ENCODE peak calls at places on chromosome 9, in ten cellular contexts. W is MM.1S; E is left ventricle myocardium inferior; M is tibial artery; N is upper lobe of right lung; T is mucosa of descending colon; H is neuronal stem cell; X is effector memory CD4-positive, alpha-beta T cell; B is H9; Q is neural progenitor cell. Z is an unnamed sample. For H3K4me1, the result is how much of the 10 kb centered on the place peaks cover.

GRCh38 chr9:16625831-16626230 is 244.6 kb downstream of the BNC2 start:
- DNase-seq in X (no peak), N (no peak), M (no peak), W (no peak), Q (no peak), H (no peak), E (no peak), B (no peak), T (no peak), Z (no peak)

GRCh38 chr9:133226219-133227171 is 17.4 kb upstream of the OBP2B start:
- DNase-seq in X (no peak), B (peak), N (no peak), H (no peak), M (peak), E (no peak), Q (no peak), W (no peak), T (no peak), Z (no peak)

GRCh38 chr9:136529516-136530471 is 16.1 kb downstream of the NOTCH1 start:
- DNase-seq in E (no peak), Q (peak), T (peak), H (no peak), N (no peak), W (no peak), X (no peak), B (no peak), M (no peak), Z (no peak)

GRCh38 chr9:126389958-126390357 is 63.3 kb downstream of the MVB12B start:
- DNase-seq in B (no peak), N (no peak), X (no peak), Q (no peak), W (no peak), E (no peak), H (no peak), M (no peak), T (no peak), Z (peak)

GRCh38 chr9:6852243-6852963 is 94.6 kb downstream of the KDM4C start:
- DNase-seq in W (no peak), N (no peak), T (no peak), M (no peak), H (no peak), B (no peak), X (no peak), E (no peak), Q (no peak), Z (no peak)

GRCh38 chr9:109289186-109289585 is 31.7 kb downstream of the EPB41L4B start:
- DNase-seq in W (no peak), T (no peak), X (no peak), B (no peak), M (no peak), H (no peak), N (no peak), E (no peak), Q (no peak), Z (no peak)

GRCh38 chr9:72579880-72580570 is 58.6 kb downstream of the TMC1 start:
- DNase-seq in X (no peak), N (no peak), Q (no peak), T (no peak), M (no peak), B (no peak), W (no peak), H (no peak), E (no peak), Z (no peak)

GRCh38 chr9:23824241-23825142 is 1.5 kb downstream of the ELAVL2 start:
- DNase-seq in Q (peak), B (peak), H (no peak), X (no peak), W (no peak), T (peak), N (peak), M (no peak), E (no peak), Z (no peak)

GRCh38 chr9:105425817-105426433 is 21.9 kb upstream of the FSD1L start:
- DNase-seq in Q (no peak), E (no peak), W (peak), B (no peak), X (no peak), M (no peak), H (no peak), N (no peak), T (no peak), Z (no peak)

GRCh38 chr9:28379082-28379481 is 805.8 kb upstream of the C9orf72 start:
- DNase-seq in M (no peak), H (no peak), W (peak), B (no peak), T (no peak), E (no peak), Q (no peak), N (no peak), X (no peak), Z (no peak)

GRCh38 chr9:86407022-86407421 is 52.8 kb upstream of the TUT7 start:
- DNase-seq in M (no peak), E (no peak), T (no peak), W (peak), H (no peak), B (peak), N (no peak), Q (no peak), X (no peak), Z (no peak)

GRCh38 chr9:91048739-91049138 is 247.1 kb downstream of the SYK start:
- DNase-seq in M (no peak), Q (no peak), E (no peak), W (no peak), N (no peak), T (no peak), B (no peak), X (no peak), H (no peak), Z (no peak)

GRCh38 chr9:113298311-113298710 is 4.9 kb downstream of the RNF183 start:
- DNase-seq in T (no peak), W (no peak), E (no peak), N (no peak), B (no peak), M (no peak), X (no peak), H (no peak), Q (no peak), Z (no peak)

GRCh38 chr9:129835128-129835859 is at the start of the genes C9orf78 and USP20:
- DNase-seq in W (peak), X (peak), H (peak), M (peak), N (peak), Q (peak), B (peak), T (peak), E (peak), Z (peak)

GRCh38 chr9:34375901-34376595 is 650 bp downstream of the MYORG start:
- DNase-seq in W (peak), N (peak), E (peak), M (no peak), X (peak), Q (peak), H (peak), B (peak), T (peak), Z (peak)

GRCh38 chr9:126684345-126684744 is 70.6 kb downstream of the LMX1B start:
- DNase-seq in M (no peak), N (no peak), Q (no peak), E (peak), B (no peak), T (no peak), H (no peak), X (no peak), W (no peak), Z (no peak)

GRCh38 chr9:114243240-114243639 is 79.7 kb upstream of the ORM1 start:
- DNase-seq in W (no peak), X (no peak), H (no peak), M (no peak), E (no peak), Q (no peak), T (no peak), N (no peak), B (no peak), Z (no peak)

GRCh38 chr9:34971146-34971811 is 13.2 kb downstream of the PHF24 start:
- DNase-seq in H (no peak), N (no peak), E (no peak), Q (no peak), M (no peak), T (no peak), X (no peak), W (no peak), B (no peak), Z (no peak)

GRCh38 chr9:69066955-69067354 is 31.4 kb downstream of the FXN start:
- DNase-seq in N (peak), B (peak), E (no peak), M (no peak), T (no peak), X (no peak), H (no peak), W (no peak), Q (no peak), Z (no peak)

GRCh38 chr9:16869961-16870605 is 387 bp downstream of the BNC2 start:
- DNase-seq in W (no peak), H (no peak), E (no peak), M (peak), B (peak), N (peak), X (no peak), T (peak), Q (peak), Z (no peak)

GRCh38 chr9:89888677-89889076 is 283.9 kb downstream of the GADD45G start:
- DNase-seq in T (no peak), Q (no peak), M (no peak), B (no peak), X (no peak), E (no peak), W (no peak), H (no peak), N (peak), Z (no peak)

GRCh38 chr9:88501086-88501485 is 33.9 kb upstream of the NXNL2 start:
- DNase-seq in X (no peak), T (no peak), Q (no peak), M (peak), B (no peak), E (no peak), W (no peak), N (peak), H (no peak), Z (no peak)

GRCh38 chr9:106757539-106757938 is 105.4 kb upstream of the ZNF462 start:
- DNase-seq in Q (no peak), B (peak), E (no peak), N (no peak), M (no peak), T (no peak), W (no peak), X (no peak), H (no peak), Z (no peak)

GRCh38 chr9:16873131-16873787 is 2.8 kb upstream of the BNC2 start:
- DNase-seq in W (no peak), M (no peak), E (no peak), N (no peak), T (no peak), X (no peak), B (no peak), H (no peak), Q (no peak), Z (no peak)

GRCh38 chr9:136189394-136190236 is 15.3 kb downstream of the LHX3 start:
- DNase-seq in E (no peak), W (no peak), M (no peak), H (no peak), X (no peak), T (no peak), B (no peak), Q (peak), N (no peak), Z (no peak)

GRCh38 chr9:121354770-121355169 is 15.3 kb downstream of the STOM start:
- DNase-seq in X (no peak), E (no peak), Q (no peak), W (no peak), H (no peak), M (no peak), N (no peak), T (no peak), B (no peak), Z (no peak)
- H3K4me1 ChIP-seq in X (under half), E (half or more), Q (under half), W (under half), H (under half), M (half or more), N (half or more), T (under half), B (under half), Z (under half)

GRCh38 chr9:94175669-94176068 is 83.4 kb upstream of the ZNF169 start:
- DNase-seq in N (no peak), W (no peak), T (no peak), H (no peak), M (no peak), E (no peak), Q (no peak), X (no peak), B (no peak), Z (no peak)
- H3K4me1 ChIP-seq in N (half or more), W (under half), T (under half), H (under half), M (half or more), E (half or more), Q (under half), X (under half), B (under half), Z (half or more)

GRCh38 chr9:83977196-83977595 is 2.8 kb downstream of the HNRNPK start:
- DNase-seq in B (no peak), M (no peak), H (no peak), W (no peak), Q (no peak), T (no peak), X (no peak), E (no peak), N (no peak), Z (no peak)
- H3K4me1 ChIP-seq in B (under half), M (half or more), H (under half), W (under half), Q (under half), T (under half), X (under half), E (half or more), N (under half), Z (half or more)

GRCh38 chr9:78006734-78007133 is 24.9 kb downstream of the GNAQ start:
- DNase-seq in B (no peak), H (no peak), T (no peak), W (no peak), E (no peak), M (no peak), N (no peak), X (no peak), Q (no peak), Z (no peak)
- H3K4me1 ChIP-seq in B (under half), H (under half), T (under half), W (under half), E (under half), M (half or more), N (under half), X (under half), Q (under half), Z (under half)

GRCh38 chr9:96168882-96169281 is 133.1 kb downstream of the HSD17B3 start:
- DNase-seq in T (no peak), N (no peak), Q (no peak), E (no peak), H (no peak), M (no peak), X (no peak), W (no peak), B (no peak), Z (no peak)

GRCh38 chr9:96169901-96170300 is 132.1 kb downstream of the HSD17B3 start:
- DNase-seq in M (no peak), W (no peak), H (no peak), N (no peak), X (no peak), T (no peak), E (no peak), B (no peak), Q (peak), Z (no peak)

GRCh38 chr9:96166981-96167380 is 135.0 kb downstream of the HSD17B3 start:
- DNase-seq in T (no peak), Q (no peak), M (no peak), X (no peak), E (no peak), H (no peak), N (no peak), B (no peak), W (no peak), Z (no peak)

GRCh38 chr9:96171749-96172148 is 130.2 kb downstream of the HSD17B3 start:
- DNase-seq in H (no peak), W (no peak), N (no peak), Q (no peak), T (peak), E (no peak), X (no peak), B (no peak), M (no peak), Z (no peak)

DNA sequence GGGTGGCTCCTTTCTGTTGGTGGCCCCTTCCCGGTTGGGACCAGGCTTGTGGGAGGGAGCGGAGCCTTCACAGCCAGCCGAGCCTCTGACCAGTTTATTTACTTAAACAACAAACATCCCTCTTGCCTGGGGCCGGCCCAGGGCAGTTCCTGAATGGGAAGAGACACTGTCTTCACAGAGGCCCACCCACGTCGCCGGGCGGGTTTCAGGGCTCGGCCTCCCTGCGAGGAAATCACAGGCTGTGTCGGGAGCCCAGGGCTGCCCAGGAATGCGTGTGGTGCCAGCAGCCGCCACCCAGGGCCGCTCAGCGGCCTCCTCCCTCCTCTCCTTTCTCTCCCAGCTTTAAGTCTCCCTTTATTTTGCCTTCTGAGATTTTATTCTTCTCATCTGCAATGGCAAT is 132.5 kb downstream of the HSD17B3 start:
- DNase-seq in W (no peak), H (peak), M (no peak), B (peak), X (no peak), N (no peak), T (peak), E (no peak), Q (peak), Z (no peak)
- H3K4me1 ChIP-seq in W (under half), H (under half), M (under half), B (under half), X (under half), N (under half), T (under half), E (under half), Q (under half), Z (under half)

Z was measured in CD4-positive, CD25-positive, alpha-beta regulatory T cell.